ENCODE peak calls at places on chromosomes 13 and 19, in seven cellular contexts. Q is A549, Y is suprapubic skin, I is sigmoid colon, H is tibial nerve, F is ovary, L is GM12878. K is an unnamed sample.

GRCh38 chr19:38830039-38830733 is 1.4 kb downstream of the ECH1 start:
- DNase-seq in Q (no peak), Y (no peak), I (no peak), H (no peak), F (no peak), L (no peak), K (no peak)

GRCh38 chr13:33123066-33123940 is 107.1 kb downstream of the KL start:
- DNase-seq in Q (no peak), Y (peak), I (peak), H (peak), F (no peak), L (no peak), K (no peak)

GRCh38 chr13:60288569-60288968 is 108.5 kb upstream of the TDRD3 start:
- DNase-seq in Q (no peak), Y (no peak), I (no peak), H (no peak), F (no peak), L (no peak), K (no peak)

GRCh38 chr19:607301-608154 is 17.8 kb downstream of the HCN2 start:
- DNase-seq in Q (no peak), Y (no peak), I (no peak), H (no peak), F (no peak), L (no peak), K (no peak)

GRCh38 chr13:94696171-94696570 is 16.2 kb downstream of the SOX21 start:
- DNase-seq in Q (no peak), Y (no peak), I (no peak), H (no peak), F (no peak), L (no peak), K (no peak)

GRCh38 chr13:45398862-45399261 is 19.3 kb downstream of the SLC25A30 start:
- DNase-seq in Q (no peak), Y (no peak), I (no peak), H (no peak), F (no peak), L (no peak), K (no peak)

GRCh38 chr19:21098291-21098690 is 16.3 kb downstream of the ZNF714 start:
- DNase-seq in Q (no peak), Y (no peak), I (no peak), H (no peak), F (no peak), L (no peak), K (no peak)

GRCh38 chr19:46944918-46945628 is 74.6 kb upstream of the NPAS1 start:
- DNase-seq in Q (no peak), Y (peak), I (peak), H (peak), F (peak), L (no peak), K (no peak)

GRCh38 chr19:35013047-35013819 is 13.1 kb downstream of the GRAMD1A start:
- DNase-seq in Q (peak), Y (peak), I (peak), H (peak), F (peak), L (no peak), K (peak)

GRCh38 chr13:111612918-111613317 is 292.5 kb downstream of the TEX29 start:
- DNase-seq in Q (no peak), Y (no peak), I (no peak), H (no peak), F (no peak), L (no peak), K (no peak)

GRCh38 chr13:33180009-33180804 is 105.3 kb downstream of the STARD13 start:
- DNase-seq in Q (no peak), Y (no peak), I (no peak), H (no peak), F (no peak), L (no peak), K (no peak)

GRCh38 chr19:18345296-18345695 is 4.9 kb downstream of the PGPEP1 start:
- DNase-seq in Q (no peak), Y (no peak), I (no peak), H (no peak), F (no peak), L (no peak), K (no peak)

GRCh38 chr13:59951011-59951410 is 212.7 kb downstream of the DIAPH3 start:
- DNase-seq in Q (no peak), Y (no peak), I (no peak), H (no peak), F (no peak), L (no peak), K (no peak)

GRCh38 chr19:40642062-40642706 is 41.0 kb downstream of the LTBP4 start:
- DNase-seq in Q (no peak), Y (no peak), I (no peak), H (no peak), F (no peak), L (no peak), K (no peak)

GRCh38 chr13:69524459-69525155 is 583.0 kb upstream of the ATXN8OS start:
- DNase-seq in Q (no peak), Y (no peak), I (no peak), H (no peak), F (no peak), L (no peak), K (no peak)

GRCh38 chr19:32469796-32470195 is 64.2 kb downstream of the DPY19L3 start:
- DNase-seq in Q (no peak), Y (no peak), I (no peak), H (no peak), F (no peak), L (no peak), K (no peak)

GRCh38 chr19:30784850-30785459 is 412.8 kb downstream of the ZNF536 start:
- DNase-seq in Q (peak), Y (no peak), I (peak), H (peak), F (peak), L (no peak), K (peak)

GRCh38 chr13:36981156-36981743 is 17.9 kb downstream of the ALG5 start:
- DNase-seq in Q (peak), Y (no peak), I (no peak), H (no peak), F (no peak), L (no peak), K (no peak)

GRCh38 chr19:20503536-20503935 is 62.0 kb downstream of the ZNF737 start:
- DNase-seq in Q (no peak), Y (no peak), I (no peak), H (no peak), F (no peak), L (no peak), K (peak)

GRCh38 chr19:18109731-18110671 is 12.4 kb downstream of the MAST3 start:
- DNase-seq in Q (no peak), Y (no peak), I (peak), H (no peak), F (peak), L (no peak), K (peak)

GRCh38 chr19:8610041-8610927 is at the start of gene ADAMTS10:
- DNase-seq in Q (no peak), Y (peak), I (peak), H (peak), F (peak), L (no peak), K (no peak)

GRCh38 chr13:31922724-31923123 is 108.8 kb upstream of the FRY start:
- DNase-seq in Q (no peak), Y (no peak), I (no peak), H (no peak), F (no peak), L (no peak), K (no peak)

GRCh38 chr13:32791545-32792172 is 205.4 kb downstream of the PDS5B start:
- DNase-seq in Q (peak), Y (no peak), I (no peak), H (no peak), F (no peak), L (peak), K (no peak)

GRCh38 chr13:109666656-109667448 is 119.5 kb downstream of the IRS2 start:
- DNase-seq in Q (peak), Y (no peak), I (no peak), H (no peak), F (no peak), L (no peak), K (peak)

GRCh38 chr19:32873560-32873959 is 4.0 kb upstream of the SLC7A9 start:
- DNase-seq in Q (no peak), Y (no peak), I (no peak), H (no peak), F (no peak), L (no peak), K (no peak)

GRCh38 chr13:101757446-101758039 is 305.1 kb downstream of the ITGBL1 start:
- DNase-seq in Q (peak), Y (no peak), I (no peak), H (no peak), F (no peak), L (no peak), K (no peak)

GRCh38 chr19:18014197-18014596 is 6.2 kb downstream of the ARRDC2 start:
- DNase-seq in Q (no peak), Y (no peak), I (no peak), H (no peak), F (no peak), L (no peak), K (no peak)

GRCh38 chr19:4051175-4052101 is 15.3 kb downstream of the ZBTB7A start:
- DNase-seq in Q (peak), Y (peak), I (no peak), H (no peak), F (peak), L (no peak), K (no peak)

GRCh38 chr13:114199961-114200672 is 21.1 kb downstream of the CFAP97D2 start:
- DNase-seq in Q (no peak), Y (no peak), I (no peak), H (no peak), F (no peak), L (no peak), K (no peak)

GRCh38 chr13:51523082-51523518 is 61.2 kb upstream of the WDFY2 start:
- DNase-seq in Q (peak), Y (no peak), I (no peak), H (no peak), F (no peak), L (no peak), K (no peak)

GRCh38 chr13:33842207-33842606 is 24.3 kb downstream of the RFC3 start:
- DNase-seq in Q (no peak), Y (no peak), I (no peak), H (no peak), F (no peak), L (no peak), K (no peak)

GRCh38 chr13:113342820-113343691 is 20.9 kb downstream of the GRTP1 start:
- DNase-seq in Q (no peak), Y (no peak), I (no peak), H (no peak), F (no peak), L (no peak), K (no peak)

GRCh38 chr19:12792853-12793289 is 1.6 kb downstream of the JUNB start:
- DNase-seq in Q (no peak), Y (no peak), I (no peak), H (no peak), F (peak), L (no peak), K (no peak)

GRCh38 chr13:21673592-21674270 is 2.9 kb downstream of the FGF9 start:
- DNase-seq in Q (peak), Y (no peak), I (peak), H (no peak), F (no peak), L (no peak), K (peak)

GRCh38 chr19:55373993-55374757 is 2.5 kb upstream of the TMEM190 start:
- DNase-seq in Q (peak), Y (no peak), I (no peak), H (no peak), F (no peak), L (no peak), K (no peak)

GRCh38 chr19:16154557-16154956 is 11.1 kb downstream of the HSH2D start:
- DNase-seq in Q (no peak), Y (no peak), I (no peak), H (no peak), F (no peak), L (no peak), K (no peak)
- H3K27ac ChIP-seq in Q (no peak), Y (no peak), I (no peak), H (no peak), F (no peak), L (peak), K (no peak)

GRCh38 chr13:108215428-108215827 is at the start of gene LIG4:
- DNase-seq in Q (peak), Y (peak), I (peak), H (peak), F (peak), L (peak), K (peak)

GRCh38 chr13:108213946-108214345 is 1.4 kb downstream of the LIG4 start:
- DNase-seq in Q (no peak), Y (no peak), I (no peak), H (no peak), F (no peak), L (no peak), K (no peak)

GRCh38 chr13:108220042-108220441 is 1.9 kb downstream of the ABHD13 start:
- DNase-seq in Q (no peak), Y (no peak), I (no peak), H (no peak), F (no peak), L (no peak), K (peak)

GRCh38 chr13:108214511-108215383 is 589 bp downstream of the LIG4 start:
- DNase-seq in Q (no peak), Y (peak), I (peak), H (no peak), F (no peak), L (no peak), K (no peak)

DNA sequence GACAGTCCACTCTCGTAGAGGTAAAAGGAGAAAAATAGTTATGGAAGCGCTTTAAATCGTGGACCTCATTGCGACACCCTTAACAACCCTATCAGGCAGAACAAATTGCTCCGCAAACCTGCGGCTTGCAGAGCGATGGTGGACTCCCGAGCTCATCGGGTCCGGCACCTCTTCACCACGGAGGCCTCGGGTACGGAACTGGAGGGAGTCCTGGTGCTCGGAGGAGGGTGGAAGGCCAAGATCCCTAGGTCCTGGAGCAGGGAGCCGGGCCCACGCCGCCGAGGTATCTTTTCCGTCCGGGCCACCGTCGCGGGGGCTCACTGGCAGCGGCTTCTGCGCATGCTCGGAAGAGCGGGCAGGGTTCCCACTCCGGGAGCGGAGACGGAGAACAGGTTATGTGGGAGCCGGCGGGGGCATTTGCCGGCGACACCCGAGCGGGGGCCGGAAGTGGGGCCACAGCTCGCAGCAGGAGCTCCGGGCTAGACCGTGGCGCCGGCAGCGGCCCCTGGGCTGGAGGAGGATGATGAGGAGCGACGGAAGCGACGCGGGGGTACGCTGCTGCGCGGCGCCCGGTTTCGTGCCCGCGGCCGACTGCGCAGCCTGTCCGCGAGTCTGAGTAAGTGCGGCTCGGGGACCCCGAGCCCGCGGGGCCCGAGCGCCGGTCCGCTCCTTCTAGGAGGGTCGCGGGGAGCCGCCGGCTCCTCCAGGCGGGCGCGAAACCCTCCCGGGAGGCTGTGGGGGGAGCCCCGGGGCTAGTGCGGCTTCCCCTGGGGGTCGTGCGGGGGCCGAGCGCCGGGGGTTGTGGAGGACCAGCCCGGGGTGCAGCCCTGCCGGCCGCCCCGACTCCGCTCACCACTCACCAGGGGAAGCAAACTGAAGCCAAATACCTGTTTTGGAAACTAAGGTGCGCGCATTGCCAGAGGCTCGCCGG is at the start of gene ABHD13:
- DNase-seq in Q (peak), Y (peak), I (peak), H (peak), F (peak), L (peak), K (peak)
- TF ChIP-seq EP300 in Q (no peak), Y (no peak), I (no peak), H (no peak), F (peak), L (no peak), K (no peak)

DNA sequence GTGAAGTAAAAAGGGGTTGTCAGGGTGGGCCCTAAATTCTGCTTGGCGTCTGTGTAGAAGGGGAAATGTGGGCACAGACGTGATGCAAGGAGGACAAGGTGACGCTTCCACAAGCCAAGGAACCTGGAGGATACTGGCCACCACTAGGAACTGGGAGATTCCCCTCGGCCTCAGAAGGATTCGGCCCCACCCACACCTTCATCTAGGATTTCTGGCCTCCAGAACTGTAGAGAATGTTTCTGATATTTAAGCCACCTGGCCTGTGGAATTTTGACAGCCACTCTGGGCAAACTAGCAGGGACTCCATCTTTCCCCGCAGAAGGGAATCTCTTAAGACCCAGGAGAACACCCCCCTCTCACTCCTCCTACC is 1.1 kb downstream of the PLEKHJ1 start:
- DNase-seq in Q (no peak), Y (no peak), I (no peak), H (no peak), F (no peak), L (no peak), K (no peak)
- H3K27ac ChIP-seq in Q (peak), Y (peak), I (peak), H (no peak), F (no peak), L (peak), K (peak)

DNA sequence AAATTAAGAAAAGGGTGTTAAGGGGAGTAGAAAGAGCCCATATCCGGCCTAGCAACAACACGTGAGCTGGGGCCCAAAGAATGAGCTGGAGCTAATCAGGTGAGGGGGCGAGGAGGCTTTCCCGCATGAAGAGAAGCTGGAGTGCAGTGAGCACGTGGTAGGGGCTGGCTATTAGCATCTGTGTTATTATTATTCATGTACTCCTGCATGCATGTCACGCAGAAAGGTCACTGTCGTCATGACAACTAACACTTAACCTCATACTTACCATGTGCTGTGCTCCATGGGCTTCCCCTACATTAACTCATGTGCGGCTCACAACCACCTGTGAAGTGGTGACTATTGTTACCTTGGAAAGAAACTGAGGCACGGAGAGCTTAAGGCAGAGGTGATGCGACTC is 227.6 kb upstream of the UBL3 start:
- DNase-seq in Q (no peak), Y (no peak), I (no peak), H (no peak), F (no peak), L (no peak), K (no peak)
- TF ChIP-seq EP300 in Q (no peak), Y (no peak), I (no peak), H (no peak), F (no peak), L (no peak), K (no peak)

DNA sequence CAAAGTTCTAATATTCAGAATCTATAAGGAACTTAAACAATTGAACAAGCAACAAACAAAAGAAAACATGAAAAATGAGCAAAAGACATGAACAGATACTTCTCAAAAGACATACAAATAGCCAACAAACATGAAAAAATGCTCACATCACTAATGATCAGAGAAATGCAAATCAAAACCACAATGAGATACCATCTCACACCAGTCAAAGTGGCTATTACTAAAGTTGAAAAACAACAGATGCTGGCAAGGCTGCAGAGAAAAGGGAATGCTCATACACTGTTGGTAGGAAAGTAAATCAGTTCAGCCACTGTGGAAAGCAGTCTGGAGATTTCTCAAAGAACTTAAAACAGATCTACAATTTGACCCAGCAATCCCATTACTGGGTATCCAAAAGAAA is 74.3 kb downstream of the CRYL1 start:
- DNase-seq in Q (no peak), Y (no peak), I (no peak), H (no peak), F (no peak), L (peak), K (no peak)
- H3K27ac ChIP-seq in Q (no peak), Y (no peak), I (no peak), H (no peak), F (no peak), L (no peak), K (no peak)

GRCh38 chr19:23273594-23274412 is 23.6 kb upstream of the ZNF724 start:
- DNase-seq in Q (peak), Y (peak), I (peak), H (peak), F (peak), L (peak), K (peak)
- TF ChIP-seq EP300 in Q (no peak), Y (no peak), I (no peak), H (no peak), F (no peak), L (no peak), K (no peak)

GRCh38 chr13:99140831-99141230 is 59.8 kb upstream of the UBAC2 start:
- DNase-seq in Q (no peak), Y (no peak), I (no peak), H (no peak), F (no peak), L (no peak), K (no peak)
- H3K27ac ChIP-seq in Q (no peak), Y (no peak), I (no peak), H (no peak), F (no peak), L (no peak), K (no peak)

GRCh38 chr19:7370546-7370945 is 21.8 kb downstream of the ARHGEF18 start:
- DNase-seq in Q (no peak), Y (no peak), I (peak), H (no peak), F (no peak), L (no peak), K (no peak)
- TF ChIP-seq EP300 in Q (no peak), Y (no peak), I (peak), H (no peak), F (no peak), L (no peak), K (no peak)

K was measured in stomach.